ENCODE peak calls at places on chromosomes 2 and 18, in four cellular contexts. S, J, D and X are unnamed samples. For H3K4me1, the result is how much of the 10 kb centered on the place peaks cover.

GRCh38 chr2:47015206-47015605 is 99.6 kb upstream of the MCFD2 start:
- DNase-seq in S (no peak), J (no peak), D (no peak), X (no peak)

GRCh38 chr18:31549416-31549815 is 42.3 kb upstream of the TTR start:
- DNase-seq in S (no peak), J (no peak), D (no peak), X (no peak)

GRCh38 chr2:182946949-182947348 is 80.5 kb upstream of the FRZB start:
- DNase-seq in S (no peak), J (no peak), D (no peak), X (no peak)

GRCh38 chr2:5373200-5373599 is 319.0 kb upstream of the SOX11 start:
- DNase-seq in S (no peak), J (no peak), D (no peak), X (no peak)

GRCh38 chr2:41827354-41827971 is 220.4 kb upstream of the PKDCC start:
- DNase-seq in S (no peak), J (no peak), D (no peak), X (no peak)

GRCh38 chr2:29233428-29233827 is 118.2 kb downstream of the CLIP4 start:
- DNase-seq in S (no peak), J (no peak), D (no peak), X (no peak)

GRCh38 chr18:28805491-28805890 is 628.6 kb upstream of the CDH2 start:
- DNase-seq in S (no peak), J (no peak), D (no peak), X (no peak)

GRCh38 chr2:241105641-241106040 is 3.6 kb upstream of the MTERF4 start:
- DNase-seq in S (no peak), J (no peak), D (no peak), X (no peak)

GRCh38 chr2:157935378-157935726 is 59.2 kb upstream of the ACVR1 start:
- DNase-seq in S (no peak), J (no peak), D (no peak), X (no peak)

GRCh38 chr2:230244211-230244610 is 18.7 kb downstream of the SP140 start:
- DNase-seq in S (no peak), J (no peak), D (no peak), X (no peak)

GRCh38 chr18:7766817-7767216 is 199.7 kb downstream of the PTPRM start:
- DNase-seq in S (no peak), J (no peak), D (no peak), X (no peak)
- H3K4me1 ChIP-seq in S (under half), J (under half), D (under half), X (under half)

GRCh38 chr2:26724784-26725515 is 32.4 kb downstream of the KCNK3 start:
- DNase-seq in S (no peak), J (no peak), D (no peak), X (no peak)

GRCh38 chr2:26723475-26723874 is 31.0 kb downstream of the KCNK3 start:
- DNase-seq in S (no peak), J (no peak), D (no peak), X (no peak)

GRCh38 chr2:26725516-26725810 is 32.9 kb downstream of the KCNK3 start:
- DNase-seq in S (no peak), J (no peak), D (no peak), X (no peak)

GRCh38 chr2:26722911-26723310 is 30.4 kb downstream of the KCNK3 start:
- DNase-seq in S (no peak), J (no peak), D (no peak), X (no peak)

GRCh38 chr2:26724004-26724750 is 31.7 kb downstream of the KCNK3 start:
- DNase-seq in S (peak), J (peak), D (peak), X (peak)
- TF ChIP-seq EP300 in S (no peak), J (no peak), D (peak), X (no peak)

GRCh38 chr18:57786038-57786437 is 17.1 kb downstream of the ATP8B1 start:
- DNase-seq in S (no peak), J (peak), D (no peak), X (no peak)

GRCh38 chr18:57787068-57787682 is 15.9 kb downstream of the ATP8B1 start:
- DNase-seq in S (no peak), J (peak), D (no peak), X (no peak)

GRCh38 chr18:57784034-57784815 is 18.9 kb downstream of the ATP8B1 start:
- DNase-seq in S (no peak), J (no peak), D (no peak), X (no peak)

GRCh38 chr18:57781128-57781463 is 22.0 kb downstream of the ATP8B1 start:
- DNase-seq in S (no peak), J (no peak), D (no peak), X (no peak)

GRCh38 chr18:57784816-57785144 is 18.3 kb downstream of the ATP8B1 start:
- DNase-seq in S (no peak), J (no peak), D (no peak), X (no peak)
- H3K27ac ChIP-seq in S (peak), J (peak), D (no peak), X (no peak)

GRCh38 chr18:395481-396250 is 104.8 kb downstream of the COLEC12 start:
- DNase-seq in S (no peak), J (no peak), D (peak), X (no peak)
- H3K4me1 ChIP-seq in S (under half), J (under half), D (under half), X (under half)